ENCODE peak calls at places on chromosomes 7 and 10, in six cellular contexts. T is fibroblast of lung, Q is HepG2, B is mucosa of descending colon, M is A549, D is left ventricle myocardium inferior. N is an unnamed sample. For H3K4me1, the result is how much of the 10 kb centered on the place peaks cover.

GRCh38 chr7:604884-605531 is 85.4 kb upstream of the PDGFA start:
- DNase-seq in T (no peak), B (peak), Q (no peak), M (no peak), D (no peak), N (peak)

GRCh38 chr10:21985541-21985940 is 18.0 kb downstream of the DNAJC1 start:
- DNase-seq in M (no peak), D (no peak), T (peak), Q (no peak), B (no peak), N (no peak)

GRCh38 chr7:70506463-70506862 is 625.5 kb upstream of the GALNT17 start:
- DNase-seq in M (no peak), T (no peak), B (no peak), Q (peak), D (no peak), N (no peak)

GRCh38 chr7:123244768-123245167 is 45.0 kb upstream of the SLC13A1 start:
- DNase-seq in Q (no peak), M (no peak), B (no peak), D (no peak), T (no peak), N (no peak)

GRCh38 chr10:33237736-33238624 is 96.5 kb downstream of the NRP1 start:
- DNase-seq in T (peak), B (no peak), D (no peak), Q (peak), M (peak), N (no peak)

GRCh38 chr7:66950763-66951162 is 29.7 kb downstream of the TMEM248 start:
- DNase-seq in T (peak), D (no peak), B (no peak), Q (no peak), M (no peak), N (no peak)

GRCh38 chr10:89566095-89566950 is 30.9 kb upstream of the SLC16A12 start:
- DNase-seq in T (peak), Q (no peak), B (no peak), M (no peak), D (no peak), N (no peak)

GRCh38 chr7:157616426-157616825 is 279.6 kb downstream of the DNAJB6 start:
- DNase-seq in M (no peak), D (no peak), Q (no peak), B (no peak), T (no peak), N (no peak)

GRCh38 chr7:44536090-44536489 is 5.0 kb downstream of the NPC1L1 start:
- DNase-seq in T (no peak), M (no peak), B (no peak), Q (no peak), D (no peak), N (no peak)

GRCh38 chr10:30284860-30285594 is 64.1 kb downstream of the MTPAP start:
- DNase-seq in D (no peak), Q (no peak), M (no peak), B (no peak), T (no peak), N (no peak)

GRCh38 chr7:33870120-33870519 is 35.2 kb upstream of the BMPER start:
- DNase-seq in D (no peak), T (no peak), Q (no peak), B (no peak), M (no peak), N (no peak)

GRCh38 chr7:34281260-34281659 is 375.9 kb downstream of the BMPER start:
- DNase-seq in M (peak), T (no peak), B (no peak), D (no peak), Q (peak), N (no peak)

GRCh38 chr7:72445075-72445474 is 32.9 kb upstream of the CALN1 start:
- DNase-seq in D (no peak), Q (peak), B (no peak), T (no peak), M (no peak), N (no peak)

GRCh38 chr7:23474829-23475578 is 4.7 kb upstream of the IGF2BP3 start:
- DNase-seq in Q (no peak), B (no peak), M (no peak), T (no peak), D (no peak), N (no peak)

GRCh38 chr7:127769696-127770400 is 117.9 kb downstream of the SND1 start:
- DNase-seq in T (peak), M (no peak), Q (no peak), D (no peak), B (no peak), N (no peak)

GRCh38 chr7:83672157-83672556 is 23.2 kb upstream of the SEMA3E start:
- DNase-seq in D (no peak), T (no peak), Q (no peak), M (no peak), B (no peak), N (no peak)

GRCh38 chr10:13062813-13063212 is 37.1 kb upstream of the OPTN start:
- DNase-seq in M (no peak), Q (no peak), T (no peak), D (no peak), B (no peak), N (no peak)

GRCh38 chr7:125512373-125512772 is 582.7 kb upstream of the POT1 start:
- DNase-seq in T (no peak), B (no peak), M (no peak), D (no peak), Q (no peak), N (no peak)

GRCh38 chr10:96225119-96225518 is 46.2 kb downstream of the BLNK start:
- DNase-seq in Q (no peak), B (no peak), D (no peak), M (no peak), T (no peak), N (no peak)

GRCh38 chr10:61950449-61951143 is 49.1 kb downstream of the ARID5B start:
- DNase-seq in B (no peak), D (no peak), M (no peak), T (no peak), Q (peak), N (no peak)

GRCh38 chr10:51960494-51960895 is 261.1 kb upstream of the CSTF2T start:
- DNase-seq in Q (peak), D (no peak), M (peak), T (peak), B (no peak), N (no peak)

GRCh38 chr7:132547806-132548205 is 28.5 kb downstream of the PLXNA4 start:
- DNase-seq in T (no peak), M (no peak), Q (no peak), D (no peak), B (no peak), N (no peak)

GRCh38 chr10:53700227-53700626 is 927.6 kb upstream of the MBL2 start:
- DNase-seq in B (no peak), T (no peak), Q (no peak), D (no peak), M (no peak), N (no peak)

GRCh38 chr7:7757576-7757975 is 39.2 kb upstream of the RPA3 start:
- DNase-seq in D (no peak), T (no peak), Q (no peak), B (no peak), M (no peak), N (no peak)

GRCh38 chr10:71525721-71526120 is 129.0 kb downstream of the CDH23 start:
- DNase-seq in D (no peak), T (no peak), B (no peak), M (no peak), Q (no peak), N (no peak)
- H3K4me1 ChIP-seq in D (under half), T (under half), B (under half), M (under half), Q (under half), N (under half)

GRCh38 chr7:99579956-99580777 is 17.9 kb upstream of the TMEM225B start:
- DNase-seq in T (peak), Q (peak), B (no peak), D (peak), M (no peak), N (peak)
- TF ChIP-seq CTCF in T (peak), Q (peak), B (no peak), D (peak), M (peak), N (peak)

GRCh38 chr10:79260803-79261740 is 86.2 kb upstream of the PPIF start:
- DNase-seq in B (no peak), Q (peak), T (peak), M (no peak), D (no peak), N (no peak)
- H3K4me1 ChIP-seq in B (under half), Q (under half), T (under half), M (under half), D (half or more), N (under half)

GRCh38 chr7:90407484-90407821 is 4.2 kb downstream of the CLDN12 start:
- DNase-seq in B (no peak), T (no peak), Q (peak), D (no peak), M (no peak), N (no peak)

GRCh38 chr7:90404777-90405176 is 1.5 kb downstream of the CLDN12 start:
- DNase-seq in T (no peak), M (no peak), D (no peak), Q (no peak), B (no peak), N (no peak)

GRCh38 chr7:90409667-90410066 is 6.4 kb downstream of the CLDN12 start:
- DNase-seq in Q (peak), D (no peak), B (no peak), T (peak), M (no peak), N (no peak)

GRCh38 chr7:90411510-90411909 is 8.2 kb downstream of the CLDN12 start:
- DNase-seq in M (peak), B (no peak), T (no peak), D (no peak), Q (peak), N (no peak)

DNA sequence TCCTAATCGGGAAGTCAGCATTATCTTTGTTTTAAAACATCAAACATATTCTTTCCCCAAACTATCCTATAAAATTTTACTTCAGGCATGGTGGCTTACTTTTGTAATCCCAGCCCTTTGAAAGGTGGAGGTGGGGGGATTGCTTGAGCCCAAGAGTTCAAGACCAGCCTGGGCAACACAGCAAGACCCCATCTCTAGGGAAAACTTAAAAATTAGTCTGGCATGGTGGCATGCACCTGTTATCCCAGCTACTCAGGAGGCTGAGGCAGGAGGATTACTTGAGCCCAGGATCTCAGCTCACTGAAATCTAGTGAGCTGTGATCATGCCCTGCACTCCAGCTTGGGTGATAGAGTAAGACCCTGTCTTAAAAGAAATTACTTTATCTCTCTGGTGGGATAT is 4.9 kb downstream of the CLDN12 start:
- DNase-seq in D (no peak), B (no peak), M (no peak), Q (no peak), T (no peak), N (no peak)
- TF ChIP-seq CTCF in D (no peak), B (no peak), M (no peak), Q (no peak), T (no peak), N (no peak)

GRCh38 chr7:148699024-148699771 is 495 bp downstream of the CUL1 start:
- DNase-seq in D (peak), Q (peak), T (peak), M (peak), B (peak), N (peak)

GRCh38 chr7:148699772-148700629 is 1.3 kb downstream of the CUL1 start:
- DNase-seq in M (peak), Q (peak), T (peak), D (no peak), B (no peak), N (no peak)

GRCh38 chr7:148701414-148701813 is 2.7 kb downstream of the CUL1 start:
- DNase-seq in T (peak), M (peak), D (no peak), Q (no peak), B (no peak), N (no peak)

GRCh38 chr7:148698397-148699023 is at the start of gene CUL1:
- DNase-seq in Q (peak), M (peak), B (peak), D (peak), T (peak), N (peak)

DNA sequence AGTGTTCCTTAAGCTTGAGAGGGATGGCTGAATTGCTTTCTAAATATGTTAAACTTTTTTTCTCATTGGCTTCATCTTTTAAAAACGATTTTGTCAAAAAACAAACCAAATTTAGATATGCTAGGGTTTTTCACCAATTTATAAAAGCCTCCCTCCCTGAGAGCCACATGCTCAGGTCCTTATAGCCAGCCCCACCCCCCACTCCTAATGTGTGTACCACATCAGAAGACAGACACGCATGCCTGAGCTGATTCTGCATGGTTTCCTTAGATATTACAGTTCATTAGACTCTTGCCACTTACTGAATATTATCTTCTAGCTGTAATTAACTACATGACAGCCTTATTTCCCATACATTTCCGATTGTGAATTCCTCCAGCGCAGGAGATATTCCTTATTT is 2.0 kb downstream of the CUL1 start:
- DNase-seq in B (no peak), T (peak), Q (no peak), D (no peak), M (peak), N (no peak)
- H3K4me1 ChIP-seq in B (under half), T (under half), Q (half or more), D (half or more), M (half or more), N (under half)

GRCh38 chr10:104022020-104022419 is 55.1 kb downstream of the SLK start:
- DNase-seq in B (no peak), Q (no peak), D (no peak), T (no peak), M (no peak), N (no peak)

GRCh38 chr10:104013489-104013888 is 46.5 kb downstream of the SLK start:
- DNase-seq in D (no peak), T (no peak), M (no peak), B (no peak), Q (no peak), N (no peak)

GRCh38 chr10:104021246-104021645 is 54.3 kb downstream of the SLK start:
- DNase-seq in B (no peak), D (no peak), T (no peak), Q (no peak), M (no peak), N (no peak)

GRCh38 chr10:104020020-104020419 is 53.1 kb downstream of the SLK start:
- DNase-seq in B (no peak), D (no peak), T (no peak), M (no peak), Q (no peak), N (no peak)

GRCh38 chr10:104018471-104018870 is 51.5 kb downstream of the SLK start:
- DNase-seq in D (no peak), M (no peak), Q (no peak), B (no peak), T (no peak), N (no peak)
- TF ChIP-seq CTCF in D (no peak), M (no peak), Q (no peak), B (no peak), T (no peak), N (no peak)

GRCh38 chr7:77354484-77354883 is 61.7 kb downstream of the GSAP start:
- DNase-seq in D (no peak), M (no peak), Q (no peak), B (no peak), T (no peak), N (no peak)
- H3K4me1 ChIP-seq in D (under half), M (under half), Q (under half), B (under half), T (under half), N (under half)

DNA sequence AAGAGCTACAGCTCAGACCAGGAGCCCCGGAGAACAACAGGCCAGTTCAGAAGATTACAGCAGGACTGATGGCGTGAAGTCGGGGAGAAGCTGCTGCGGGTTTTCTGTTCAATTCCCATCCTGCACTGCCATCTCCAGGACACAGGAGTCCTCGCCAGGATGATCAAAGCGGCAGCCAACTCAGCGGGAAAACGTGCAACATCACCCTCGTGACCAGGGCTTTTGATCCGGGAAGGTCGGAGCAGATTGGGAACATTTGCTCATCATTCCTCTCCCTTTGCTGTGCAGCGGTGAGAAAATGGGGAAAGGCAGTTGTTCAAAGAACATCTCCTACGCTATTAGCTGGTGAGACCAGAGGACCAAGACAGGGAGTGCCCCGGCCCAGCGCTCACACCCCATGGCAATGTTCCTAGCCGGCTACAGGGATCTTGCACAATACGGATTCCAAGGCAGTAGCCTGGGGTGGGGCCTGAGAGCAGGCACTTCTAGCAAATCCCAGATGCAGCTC is 50.4 kb upstream of the FOXK1 start:
- DNase-seq in T (peak), M (peak), Q (peak), B (peak), D (peak), N (peak)
- TF ChIP-seq CTCF in T (peak), M (peak), Q (peak), B (peak), D (peak), N (peak)

GRCh38 chr10:86688398-86688921 is 20.1 kb downstream of the LDB3 start:
- DNase-seq in T (peak), B (no peak), Q (peak), M (peak), D (peak), N (peak)

GRCh38 chr10:86685893-86686632 is 17.8 kb downstream of the LDB3 start:
- DNase-seq in Q (no peak), T (no peak), M (no peak), D (no peak), B (no peak), N (peak)

GRCh38 chr10:86685416-86685815 is 17.1 kb downstream of the LDB3 start:
- DNase-seq in B (no peak), Q (no peak), T (no peak), M (no peak), D (no peak), N (peak)

GRCh38 chr10:86687750-86688149 is 19.4 kb downstream of the LDB3 start:
- DNase-seq in Q (no peak), B (no peak), M (no peak), D (no peak), T (peak), N (no peak)

GRCh38 chr10:86686972-86687371 is 18.7 kb downstream of the LDB3 start:
- DNase-seq in M (no peak), B (no peak), Q (no peak), D (peak), T (no peak), N (peak)
- H3K4me1 ChIP-seq in M (under half), B (under half), Q (under half), D (under half), T (under half), N (under half)

DNA sequence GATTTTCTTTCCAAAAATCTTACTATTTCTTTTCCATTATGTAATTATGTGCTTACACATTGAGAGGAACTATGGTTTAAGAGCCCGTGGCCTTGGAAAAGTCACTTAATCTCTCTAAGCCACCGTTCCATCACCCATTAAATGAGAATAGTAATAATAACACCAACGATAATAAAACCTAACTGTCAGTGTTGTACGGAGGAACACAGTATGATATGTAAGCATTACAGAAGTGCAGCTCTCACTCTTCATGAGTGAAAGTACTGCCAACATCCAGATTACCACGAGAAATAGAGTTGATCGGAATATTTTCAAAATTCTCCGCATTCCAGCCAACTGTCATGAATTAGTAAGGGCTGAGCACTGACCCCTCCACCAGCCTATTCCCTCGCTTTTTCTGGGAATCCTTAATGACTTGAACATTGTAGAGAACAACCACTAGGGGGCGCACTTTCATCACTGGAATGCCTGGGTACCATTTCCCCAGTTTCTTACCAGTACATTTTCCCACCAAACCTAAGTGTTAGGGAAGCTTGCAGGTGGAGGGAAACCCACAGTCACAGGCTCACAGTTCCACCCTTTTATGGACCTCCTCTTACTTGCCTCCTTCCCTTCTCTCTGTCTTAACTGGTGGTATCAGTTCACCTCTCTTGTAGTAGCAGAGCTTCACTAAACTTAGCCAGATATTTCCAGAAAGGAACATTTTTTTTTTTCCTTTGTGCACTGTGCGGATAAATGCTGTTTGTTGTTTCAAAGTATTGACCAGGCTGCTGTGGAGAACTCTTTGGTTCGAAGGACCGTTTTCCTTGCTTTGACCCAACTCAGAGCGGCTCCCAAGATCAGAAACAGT is 27.8 kb downstream of the NKX2-3 start:
- DNase-seq in M (peak), T (peak), B (no peak), D (no peak), Q (peak), N (no peak)
- TF ChIP-seq CTCF in M (peak), T (peak), B (peak), D (peak), Q (peak), N (peak)